ENCODE peak calls at places on chromosomes 4 and X, in nine cellular contexts. J is cardiac fibroblast; G is right lobe of liver; B is brain microvascular endothelial cell; Q is mesendoderm; Y is LNCaP clone FGC; I is CD8-positive, alpha-beta T cell; E is AG04450; C is AG09309. H is an unnamed sample.

GRCh38 chrX:123859409-123859827 is 435 bp upstream of the XIAP start:
- DNase-seq in J (no peak), G (no peak), B (no peak), Q (no peak), Y (peak), I (no peak), E (no peak), C (no peak), H (no peak)

GRCh38 chrX:132489256-132490085 is 633 bp upstream of the MBNL3 start:
- DNase-seq in J (peak), G (peak), B (no peak), Q (peak), Y (no peak), I (peak), E (no peak), C (no peak), H (no peak)

GRCh38 chr4:84955168-84955567 is 11.3 kb downstream of the WDFY3 start:
- DNase-seq in J (no peak), G (no peak), B (no peak), Q (no peak), Y (no peak), I (no peak), E (no peak), C (no peak), H (no peak)

GRCh38 chr4:19002170-19002569 is 980.6 kb upstream of the LCORL start:
- DNase-seq in J (no peak), G (no peak), B (no peak), Q (peak), Y (no peak), I (no peak), E (no peak), C (no peak), H (no peak)

GRCh38 chrX:78922754-78923153 is 22.4 kb upstream of the P2RY10 start:
- DNase-seq in J (no peak), G (no peak), B (no peak), Q (no peak), Y (no peak), I (no peak), E (no peak), C (no peak), H (no peak)

GRCh38 chr4:149264093-149264733 is 551.4 kb downstream of the IQCM start:
- DNase-seq in J (peak), G (no peak), B (peak), Q (peak), Y (peak), I (no peak), E (peak), C (peak), H (peak)

GRCh38 chrX:130778773-130779172 is 124.2 kb downstream of the ENOX2 start:
- DNase-seq in J (no peak), G (no peak), B (no peak), Q (no peak), Y (no peak), I (no peak), E (no peak), C (no peak), H (no peak)

GRCh38 chr4:71441186-71442169 is 102.7 kb downstream of the SLC4A4 start:
- DNase-seq in J (no peak), G (no peak), B (no peak), Q (no peak), Y (no peak), I (no peak), E (no peak), C (no peak), H (peak)

GRCh38 chrX:155577682-155578081 is 35.1 kb downstream of the TMLHE start:
- DNase-seq in J (no peak), G (no peak), B (no peak), Q (peak), Y (no peak), I (no peak), E (no peak), C (no peak), H (no peak)

GRCh38 chr4:15479913-15480185 is 10.2 kb downstream of the CC2D2A start:
- DNase-seq in J (peak), G (no peak), B (peak), Q (no peak), Y (no peak), I (no peak), E (peak), C (peak), H (no peak)
- H3K4me3 ChIP-seq in J (peak), G (peak), B (peak), Q (no peak), Y (peak), I (no peak), E (peak), C (peak), H (peak)

GRCh38 chr4:152522754-152523153 is 13.1 kb downstream of the FBXW7 start:
- DNase-seq in J (no peak), G (no peak), B (no peak), Q (peak), Y (no peak), I (no peak), E (no peak), C (no peak), H (no peak)

GRCh38 chr4:152524429-152524828 is 11.5 kb downstream of the FBXW7 start:
- DNase-seq in J (no peak), G (no peak), B (no peak), Q (peak), Y (no peak), I (no peak), E (no peak), C (no peak), H (no peak)

GRCh38 chr4:152523731-152524130 is 12.2 kb downstream of the FBXW7 start:
- DNase-seq in J (no peak), G (no peak), B (no peak), Q (no peak), Y (no peak), I (no peak), E (no peak), C (no peak), H (no peak)

GRCh38 chr4:152528060-152528459 is 7.8 kb downstream of the FBXW7 start:
- DNase-seq in J (no peak), G (no peak), B (no peak), Q (no peak), Y (no peak), I (no peak), E (no peak), C (no peak), H (no peak)

GRCh38 chr4:152525878-152526277 is 10.0 kb downstream of the FBXW7 start:
- DNase-seq in J (no peak), G (no peak), B (no peak), Q (no peak), Y (no peak), I (no peak), E (no peak), C (no peak), H (no peak)
- H3K4me3 ChIP-seq in J (no peak), G (no peak), B (no peak), Q (no peak), Y (no peak), I (no peak), E (no peak), C (no peak), H (no peak)

DNA sequence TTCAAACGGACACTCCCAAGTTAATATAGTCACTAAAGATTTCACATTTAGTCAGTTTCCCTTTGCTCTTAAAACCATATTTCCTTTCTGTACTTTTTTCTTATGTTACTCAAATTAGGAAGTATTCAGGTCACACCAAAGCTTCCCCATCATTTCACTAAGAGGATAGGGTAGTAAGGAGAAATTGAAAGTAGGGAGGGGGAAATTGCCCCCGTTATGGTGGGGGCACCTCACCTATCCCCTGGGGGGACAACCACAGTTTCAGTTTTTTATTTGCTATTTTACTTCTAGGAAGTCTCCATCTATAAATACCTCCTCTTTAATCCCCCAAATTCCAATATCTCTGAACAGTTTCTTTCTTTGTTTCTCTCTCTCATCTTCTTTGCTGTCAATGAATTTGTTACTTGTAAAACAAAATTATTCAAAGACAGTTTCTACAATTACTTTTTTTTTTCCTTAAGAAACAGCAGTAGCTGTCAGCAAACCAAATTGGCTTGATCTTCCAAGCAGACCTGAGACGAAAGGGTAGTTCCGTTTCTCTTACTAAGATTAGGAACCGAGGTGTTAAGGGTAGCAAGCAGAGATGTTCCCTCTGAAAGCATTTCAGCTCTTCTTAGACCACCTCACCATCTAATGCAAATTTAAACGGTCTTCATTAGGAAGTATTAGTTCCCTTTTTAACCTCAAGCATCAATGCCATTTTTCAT is 160.2 kb upstream of the KLF3 start:
- DNase-seq in J (no peak), G (no peak), B (no peak), Q (no peak), Y (no peak), I (no peak), E (no peak), C (no peak), H (no peak)
- H3K4me3 ChIP-seq in J (no peak), G (no peak), B (no peak), Q (no peak), Y (no peak), I (no peak), E (no peak), C (no peak), H (no peak)

DNA sequence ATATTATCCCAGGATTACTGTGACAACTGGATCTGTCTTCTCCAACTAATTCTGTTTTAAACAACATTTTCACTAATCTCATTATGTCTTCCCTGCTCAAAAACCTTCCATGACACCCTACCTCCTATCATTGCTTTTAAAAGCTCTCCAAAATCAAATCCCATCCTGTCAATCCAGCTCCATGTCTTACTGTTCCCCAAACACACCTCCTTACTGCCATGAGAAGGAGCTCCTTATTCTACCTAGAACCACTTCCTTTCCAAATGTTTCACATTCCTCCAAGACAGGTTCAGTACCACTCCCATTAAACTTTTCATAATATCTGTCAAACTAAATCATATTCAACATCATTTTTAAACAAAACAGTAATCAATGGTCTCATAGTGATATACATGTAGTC is 66.9 kb upstream of the WDR17 start:
- DNase-seq in J (no peak), G (no peak), B (no peak), Q (peak), Y (peak), I (no peak), E (no peak), C (no peak), H (no peak)
- H3K4me3 ChIP-seq in J (no peak), G (no peak), B (no peak), Q (no peak), Y (no peak), I (no peak), E (no peak), C (no peak), H (no peak)

DNA sequence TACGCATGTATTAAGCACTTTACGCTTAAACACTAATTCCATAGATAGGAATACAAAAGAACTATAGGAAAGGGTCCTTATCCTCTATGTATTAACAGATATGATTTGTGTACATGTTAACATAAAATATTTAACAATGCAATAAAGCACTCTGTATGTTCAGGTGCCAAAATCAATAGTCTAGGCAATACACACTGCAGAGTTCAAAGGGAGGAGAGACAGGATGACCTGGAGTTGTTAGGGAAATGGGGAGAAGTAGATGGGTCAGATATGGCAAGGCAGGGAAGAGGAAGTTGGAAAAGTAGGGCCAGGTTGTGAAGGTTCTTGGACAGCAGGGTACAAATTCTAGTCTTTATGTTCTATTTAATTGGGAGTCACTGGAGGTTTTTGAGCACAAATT is 2.9 kb downstream of the SGCB start:
- DNase-seq in J (no peak), G (no peak), B (no peak), Q (no peak), Y (peak), I (no peak), E (no peak), C (no peak), H (no peak)
- H3K4me3 ChIP-seq in J (no peak), G (no peak), B (no peak), Q (no peak), Y (no peak), I (no peak), E (no peak), C (no peak), H (no peak)

DNA sequence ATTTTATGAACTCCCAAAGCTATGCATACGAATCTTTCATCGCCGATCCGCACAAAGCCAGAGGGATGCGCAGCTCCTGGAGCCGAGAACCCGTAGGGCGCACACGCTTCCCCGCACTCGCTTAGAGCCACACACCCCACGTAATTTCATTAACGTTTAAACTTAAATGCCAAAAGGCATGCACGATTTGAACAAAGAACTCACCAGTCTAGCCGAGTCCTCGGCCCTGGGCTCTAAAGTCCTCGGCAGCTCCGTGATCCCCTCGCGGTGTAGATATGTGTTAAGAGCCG is 2.4 kb upstream of the FAT1 start:
- DNase-seq in J (no peak), G (no peak), B (no peak), Q (no peak), Y (no peak), I (no peak), E (no peak), C (no peak), H (no peak)
- H3K4me3 ChIP-seq in J (peak), G (peak), B (peak), Q (peak), Y (peak), I (no peak), E (peak), C (peak), H (peak)

DNA sequence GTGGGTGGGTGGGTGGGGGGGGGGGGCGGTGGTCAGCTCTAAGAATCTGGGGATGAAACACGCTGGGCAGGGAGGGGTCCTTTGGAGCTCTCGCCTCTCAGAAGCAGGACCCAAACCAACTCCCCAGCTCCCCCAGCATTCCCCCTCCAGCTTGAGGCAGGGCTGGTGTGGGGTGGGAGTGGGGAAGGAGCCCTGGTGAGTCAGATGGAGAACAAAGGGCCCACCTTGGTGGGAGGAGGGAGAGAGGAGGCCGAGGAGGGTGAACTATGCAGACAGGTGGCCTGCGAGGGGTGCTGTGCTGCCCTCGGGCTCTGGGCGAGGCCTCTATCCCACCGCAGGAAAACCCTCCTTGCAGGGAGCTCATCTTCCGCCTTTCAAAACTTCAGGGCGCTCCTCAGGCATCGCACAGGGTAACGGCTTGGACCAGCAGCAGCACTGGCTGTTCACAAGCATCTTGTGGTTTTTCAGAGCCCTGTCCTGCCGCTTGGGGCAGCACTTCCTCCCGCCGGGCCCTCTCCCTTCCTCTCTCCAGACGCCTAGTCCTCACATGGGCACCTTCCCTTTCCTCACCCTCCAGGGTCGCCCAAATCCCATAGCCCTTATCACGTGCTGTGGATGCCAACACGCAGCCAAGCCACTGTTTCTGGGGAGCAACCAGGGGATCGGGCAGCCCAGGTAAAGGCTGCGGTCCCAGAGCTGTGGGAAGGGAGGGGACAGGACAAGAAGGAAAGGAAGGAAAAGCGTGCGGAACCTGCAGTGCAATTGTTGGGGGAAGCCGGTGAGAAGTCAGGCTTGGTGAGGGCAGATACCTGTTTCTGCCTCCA is 34.0 kb upstream of the GRPEL1 start:
- DNase-seq in J (peak), G (peak), B (peak), Q (peak), Y (no peak), I (no peak), E (peak), C (peak), H (no peak)
- H3K4me3 ChIP-seq in J (no peak), G (peak), B (peak), Q (no peak), Y (peak), I (peak), E (peak), C (peak), H (peak)

GRCh38 chrX:39688219-39688575 is 409.6 kb downstream of the BCOR start:
- DNase-seq in J (no peak), G (no peak), B (no peak), Q (no peak), Y (no peak), I (no peak), E (no peak), C (no peak), H (no peak)

GRCh38 chrX:39688576-39689373 is 409.0 kb downstream of the BCOR start:
- DNase-seq in J (peak), G (peak), B (no peak), Q (peak), Y (no peak), I (no peak), E (no peak), C (no peak), H (no peak)

GRCh38 chrX:39690541-39691415 is 407.0 kb downstream of the BCOR start:
- DNase-seq in J (no peak), G (no peak), B (no peak), Q (no peak), Y (no peak), I (no peak), E (no peak), C (no peak), H (no peak)

GRCh38 chrX:39691724-39692123 is 406.0 kb downstream of the BCOR start:
- DNase-seq in J (no peak), G (no peak), B (no peak), Q (no peak), Y (no peak), I (no peak), E (no peak), C (no peak), H (no peak)

GRCh38 chrX:39689374-39690104 is 408.2 kb downstream of the BCOR start:
- DNase-seq in J (no peak), G (no peak), B (no peak), Q (peak), Y (no peak), I (no peak), E (no peak), C (no peak), H (no peak)
- H3K4me3 ChIP-seq in J (peak), G (peak), B (peak), Q (no peak), Y (peak), I (no peak), E (peak), C (peak), H (peak)

H was measured in HFF-Myc.